ENCODE peak calls at places on chromosomes 7 and 10, in six cellular contexts. One of them, this sample, is unnamed.

GRCh38 chr7:21944616-21945373 is 904 bp downstream of the CDCA7L start:
- DNase-seq in fibroblast of villous mesenchyme: peak
- DNase-seq in AG09319: no peak
- DNase-seq in pancreas: peak
- DNase-seq in endothelial cell of umbilical vein: peak
- DNase-seq in fibroblast of mammary gland: peak
- DNase-seq in this sample: peak

GRCh38 chr10:82969405-82969804 is 1094.4 kb downstream of the NRG3 start:
- DNase-seq in fibroblast of mammary gland: peak
- DNase-seq in endothelial cell of umbilical vein: peak
- DNase-seq in fibroblast of villous mesenchyme: peak
- DNase-seq in pancreas: no peak
- DNase-seq in AG09319: no peak
- DNase-seq in this sample: peak

GRCh38 chr10:48973065-48973464 is 33.4 kb upstream of the LRRC18 start:
- DNase-seq in AG09319: no peak
- DNase-seq in endothelial cell of umbilical vein: no peak
- DNase-seq in fibroblast of villous mesenchyme: no peak
- DNase-seq in pancreas: no peak
- DNase-seq in fibroblast of mammary gland: peak
- DNase-seq in this sample: no peak

GRCh38 chr10:9825491-9826018 is 1192.1 kb upstream of the CELF2 start:
- DNase-seq in fibroblast of mammary gland: no peak
- DNase-seq in fibroblast of villous mesenchyme: peak
- DNase-seq in AG09319: no peak
- DNase-seq in pancreas: no peak
- DNase-seq in endothelial cell of umbilical vein: peak
- DNase-seq in this sample: no peak

GRCh38 chr10:62742447-62743105 is 61.9 kb upstream of the ADO start:
- DNase-seq in pancreas: no peak
- DNase-seq in fibroblast of mammary gland: peak
- DNase-seq in fibroblast of villous mesenchyme: peak
- DNase-seq in endothelial cell of umbilical vein: no peak
- DNase-seq in AG09319: no peak
- DNase-seq in this sample: no peak

GRCh38 chr10:104209575-104210198 is 22.5 kb downstream of the CFAP43 start:
- DNase-seq in fibroblast of mammary gland: peak
- DNase-seq in endothelial cell of umbilical vein: peak
- DNase-seq in fibroblast of villous mesenchyme: peak
- DNase-seq in AG09319: no peak
- DNase-seq in pancreas: no peak
- DNase-seq in this sample: peak

GRCh38 chr10:23147035-23147434 is 45.1 kb upstream of the PTF1A start:
- DNase-seq in fibroblast of mammary gland: no peak
- DNase-seq in pancreas: no peak
- DNase-seq in endothelial cell of umbilical vein: no peak
- DNase-seq in fibroblast of villous mesenchyme: no peak
- DNase-seq in AG09319: no peak
- DNase-seq in this sample: no peak

GRCh38 chr7:28957064-28957821 is 887 bp downstream of the TRIL start:
- DNase-seq in AG09319: no peak
- DNase-seq in pancreas: no peak
- DNase-seq in fibroblast of mammary gland: no peak
- DNase-seq in fibroblast of villous mesenchyme: no peak
- DNase-seq in endothelial cell of umbilical vein: peak
- DNase-seq in this sample: peak

GRCh38 chr10:78896169-78896931 is 172.4 kb upstream of the ZMIZ1 start:
- DNase-seq in AG09319: no peak
- DNase-seq in fibroblast of villous mesenchyme: no peak
- DNase-seq in endothelial cell of umbilical vein: no peak
- DNase-seq in pancreas: no peak
- DNase-seq in fibroblast of mammary gland: no peak
- DNase-seq in this sample: no peak

GRCh38 chr10:93916257-93917063 is 22.7 kb downstream of the SLC35G1 start:
- DNase-seq in endothelial cell of umbilical vein: peak
- DNase-seq in fibroblast of mammary gland: peak
- DNase-seq in pancreas: no peak
- DNase-seq in AG09319: no peak
- DNase-seq in fibroblast of villous mesenchyme: peak
- DNase-seq in this sample: no peak
- TF ChIP-seq CTCF in endothelial cell of umbilical vein: peak
- TF ChIP-seq CTCF in fibroblast of mammary gland: peak
- TF ChIP-seq CTCF in pancreas: peak
- TF ChIP-seq CTCF in AG09319: peak
- TF ChIP-seq CTCF in fibroblast of villous mesenchyme: peak
- TF ChIP-seq CTCF in this sample: no peak

DNA sequence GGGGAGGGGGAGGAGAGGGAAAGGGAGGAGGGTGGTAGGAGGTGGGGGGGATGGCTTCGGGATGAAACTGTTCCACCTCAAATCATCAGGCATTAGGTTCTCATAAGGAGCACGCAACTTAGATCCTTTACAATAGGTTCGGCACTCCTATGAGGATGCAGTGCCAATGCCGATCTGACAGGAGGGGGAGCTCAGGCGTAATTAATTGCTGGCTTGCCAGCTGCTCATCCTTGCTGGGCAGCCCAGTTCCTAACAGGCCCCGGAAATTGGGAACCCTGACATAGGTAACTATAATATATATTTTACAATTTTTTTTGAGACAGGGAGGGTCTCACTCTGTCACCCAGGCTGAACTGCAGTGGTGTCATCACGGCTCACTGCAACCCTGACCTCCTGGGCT is 118.8 kb upstream of the SFMBT2 start:
- DNase-seq in pancreas: no peak
- DNase-seq in endothelial cell of umbilical vein: no peak
- DNase-seq in AG09319: no peak
- DNase-seq in fibroblast of villous mesenchyme: no peak
- DNase-seq in fibroblast of mammary gland: no peak
- DNase-seq in this sample: no peak
- TF ChIP-seq CTCF in pancreas: no peak
- TF ChIP-seq CTCF in endothelial cell of umbilical vein: no peak
- TF ChIP-seq CTCF in AG09319: peak
- TF ChIP-seq CTCF in fibroblast of villous mesenchyme: peak
- TF ChIP-seq CTCF in fibroblast of mammary gland: no peak
- TF ChIP-seq CTCF in this sample: no peak

GRCh38 chr10:133327651-133328357 is 8.9 kb downstream of the CALY start:
- DNase-seq in fibroblast of villous mesenchyme: no peak
- DNase-seq in endothelial cell of umbilical vein: no peak
- DNase-seq in AG09319: no peak
- DNase-seq in fibroblast of mammary gland: peak
- DNase-seq in pancreas: no peak
- DNase-seq in this sample: no peak
- TF ChIP-seq CTCF in fibroblast of villous mesenchyme: no peak
- TF ChIP-seq CTCF in endothelial cell of umbilical vein: no peak
- TF ChIP-seq CTCF in AG09319: no peak
- TF ChIP-seq CTCF in fibroblast of mammary gland: no peak
- TF ChIP-seq CTCF in pancreas: no peak
- TF ChIP-seq CTCF in this sample: no peak

DNA sequence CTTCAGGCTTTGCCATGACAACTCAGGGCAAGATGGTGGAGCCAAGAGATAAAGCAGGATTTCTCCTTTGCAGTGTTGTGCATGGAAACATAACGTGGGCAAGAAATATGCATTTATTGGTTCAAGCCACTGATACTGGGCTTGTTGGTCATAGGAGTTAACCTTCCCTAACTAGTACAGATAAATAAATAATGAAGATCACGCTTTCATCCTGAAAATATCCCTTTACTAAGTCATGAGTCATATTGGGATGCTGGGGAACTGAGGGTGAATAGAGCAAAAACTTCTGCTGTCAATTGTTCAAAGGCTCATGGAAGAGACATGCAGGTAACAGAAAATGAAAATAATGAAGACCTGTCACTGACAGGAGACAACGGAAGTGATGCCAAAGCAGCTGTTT is 55.5 kb downstream of the TES start:
- DNase-seq in endothelial cell of umbilical vein: no peak
- DNase-seq in fibroblast of mammary gland: peak
- DNase-seq in fibroblast of villous mesenchyme: no peak
- DNase-seq in AG09319: no peak
- DNase-seq in pancreas: no peak
- DNase-seq in this sample: no peak
- TF ChIP-seq CTCF in endothelial cell of umbilical vein: no peak
- TF ChIP-seq CTCF in fibroblast of mammary gland: no peak
- TF ChIP-seq CTCF in fibroblast of villous mesenchyme: no peak
- TF ChIP-seq CTCF in AG09319: no peak
- TF ChIP-seq CTCF in pancreas: no peak
- TF ChIP-seq CTCF in this sample: no peak

GRCh38 chr7:95684037-95684436 is 87.7 kb upstream of the PDK4 start:
- DNase-seq in fibroblast of mammary gland: peak
- DNase-seq in fibroblast of villous mesenchyme: peak
- DNase-seq in pancreas: no peak
- DNase-seq in AG09319: no peak
- DNase-seq in endothelial cell of umbilical vein: peak
- DNase-seq in this sample: no peak
- TF ChIP-seq CTCF in fibroblast of mammary gland: peak
- TF ChIP-seq CTCF in fibroblast of villous mesenchyme: peak
- TF ChIP-seq CTCF in pancreas: peak
- TF ChIP-seq CTCF in AG09319: peak
- TF ChIP-seq CTCF in endothelial cell of umbilical vein: peak
- TF ChIP-seq CTCF in this sample: peak